ENCODE peak calls at places on chromosomes 6 and 20, in four cellular contexts. Q is NT2/D1, M is HCT116, E is endothelial cell of umbilical vein. W is an unnamed sample.

GRCh38 chr6:82568290-82568993 is 204.8 kb downstream of the TPBG start:
- DNase-seq in M (no peak), Q (no peak), E (no peak), W (no peak)

GRCh38 chr6:100171533-100172321 is 177.7 kb upstream of the MCHR2 start:
- DNase-seq in M (no peak), E (no peak), Q (no peak), W (peak; percentile 90)

GRCh38 chr6:15663057-15663638 is 320 bp upstream of the DTNBP1 start:
- DNase-seq in E (peak; percentile 79), M (peak; percentile 34), Q (no peak), W (no peak)

GRCh38 chr6:164243012-164243610 is 828.6 kb downstream of the QKI start:
- DNase-seq in M (no peak), E (no peak), Q (no peak), W (no peak)

GRCh38 chr20:33731693-33732165 is at the start of gene ZNF341:
- DNase-seq in M (peak; percentile 39), Q (peak; percentile 81), E (peak; percentile 74), W (peak; percentile 72)

GRCh38 chr6:89597988-89598387 is 40.6 kb downstream of the LYRM2 start:
- DNase-seq in E (peak; percentile 11), Q (no peak), M (no peak), W (peak; percentile 76)

GRCh38 chr20:62732766-62733165 is 24.1 kb downstream of the NTSR1 start:
- DNase-seq in E (no peak), M (no peak), Q (no peak), W (no peak)

GRCh38 chr20:62832951-62833391 is 16.1 kb downstream of the COL9A3 start:
- DNase-seq in M (no peak), Q (no peak), E (no peak), W (no peak)

GRCh38 chr6:147195510-147195909 is 8.7 kb upstream of the STXBP5 start:
- DNase-seq in M (no peak), Q (no peak), E (no peak), W (no peak)

GRCh38 chr6:104640141-104640700 is 219.5 kb downstream of the HACE1 start:
- DNase-seq in M (no peak), E (no peak), Q (no peak), W (no peak)

GRCh38 chr6:104642871-104643270 is 216.8 kb downstream of the HACE1 start:
- DNase-seq in M (no peak), E (peak; percentile 31), Q (no peak), W (no peak)

GRCh38 chr6:104639671-104640070 is 220.0 kb downstream of the HACE1 start:
- DNase-seq in E (peak; percentile 26), M (no peak), Q (no peak), W (peak; percentile 30)

GRCh38 chr6:104638841-104639290 is 220.9 kb downstream of the HACE1 start:
- DNase-seq in E (peak; percentile 75), M (no peak), Q (no peak), W (no peak)

GRCh38 chr6:104640761-104641160 is 219.0 kb downstream of the HACE1 start:
- DNase-seq in M (no peak), Q (no peak), E (no peak), W (no peak)
- H3K9ac ChIP-seq in M (no peak overlapping the region), Q (no peak overlapping the region), E (no peak overlapping the region), W (no peak overlapping the region)

DNA sequence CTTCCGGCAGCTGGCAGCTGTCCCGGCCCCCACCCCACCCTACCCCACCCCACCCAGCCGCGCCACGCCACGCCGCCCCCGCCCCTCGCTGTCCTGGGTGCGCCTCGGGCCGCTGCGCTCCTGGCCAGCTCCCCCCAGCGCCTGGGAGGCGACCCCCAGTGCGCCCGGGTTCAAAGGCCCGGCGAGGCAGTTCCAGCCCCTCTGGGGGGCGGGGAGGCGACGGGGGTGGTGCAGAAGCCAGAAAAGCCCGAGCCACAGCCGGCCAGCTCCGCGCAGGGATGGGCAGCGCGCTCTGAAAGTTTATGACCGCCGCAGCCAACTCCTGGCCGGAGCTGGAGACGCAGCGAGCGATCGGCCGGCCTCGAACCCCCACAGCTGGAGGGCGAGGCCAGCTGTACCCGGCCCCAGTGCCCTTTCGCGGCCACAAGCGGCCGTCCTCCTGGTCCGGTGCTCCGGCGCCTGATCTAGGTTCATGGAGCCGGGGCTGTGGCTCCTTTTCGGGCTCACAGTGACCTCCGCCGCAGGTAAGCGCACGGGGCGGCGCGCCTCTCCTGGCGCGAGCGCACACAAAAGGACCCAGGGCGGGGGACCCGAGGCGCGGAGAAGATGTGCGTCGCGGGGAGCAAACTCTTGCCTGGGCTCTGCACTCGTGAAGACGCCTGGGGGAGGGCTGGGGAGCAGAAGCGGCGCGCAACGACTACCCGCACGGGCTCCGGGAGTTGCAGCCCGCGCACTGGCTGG is at the start of gene EDN3:
- DNase-seq in Q (peak; percentile 11), M (no peak), E (no peak), W (peak; percentile 6)
- H3K4me3 ChIP-seq in Q (peak within 1 kb of the TSS; percentile 54), M (no peak within 1 kb of the TSS), E (no peak within 1 kb of the TSS), W (no peak within 1 kb of the TSS)

GRCh38 chr20:48824830-48825550 is 2.8 kb downstream of the PREX1 start:
- DNase-seq in E (peak; percentile 48), Q (no peak), M (no peak), W (no peak)
- H3K9ac ChIP-seq in E (peak overlapping the region; percentile 56), Q (no peak overlapping the region), M (no peak overlapping the region), W (no peak overlapping the region)

GRCh38 chr6:32073066-32073465 is 34.9 kb downstream of the CYP21A2 start:
- DNase-seq in M (no peak), E (no peak), Q (no peak), W (no peak)

GRCh38 chr6:32074996-32075532 is 34.1 kb downstream of the TNXB start:
- DNase-seq in M (no peak), E (no peak), Q (no peak), W (no peak)

GRCh38 chr6:32073613-32074012 is 35.4 kb downstream of the CYP21A2 start:
- DNase-seq in M (no peak), Q (no peak), E (no peak), W (no peak)

GRCh38 chr6:32079566-32080290 is 29.4 kb downstream of the TNXB start:
- DNase-seq in E (no peak), Q (no peak), M (no peak), W (no peak)

GRCh38 chr6:32075781-32076494 is 33.2 kb downstream of the TNXB start:
- DNase-seq in M (no peak), Q (no peak), E (no peak), W (peak; percentile 20)
- H3K4me3 ChIP-seq in M (no peak overlapping the region), Q (no peak overlapping the region), E (no peak overlapping the region), W (no peak overlapping the region)

GRCh38 chr20:52493177-52493711 is 301.7 kb upstream of the ZFP64 start:
- DNase-seq in E (peak; percentile 94), Q (no peak), M (no peak), W (no peak)

GRCh38 chr20:52497731-52498130 is 306.2 kb upstream of the ZFP64 start:
- DNase-seq in Q (no peak), M (no peak), E (peak; percentile 73), W (no peak)

GRCh38 chr20:52490715-52491430 is 299.3 kb upstream of the ZFP64 start:
- DNase-seq in E (peak; percentile 95), M (no peak), Q (no peak), W (peak; percentile 1)

GRCh38 chr20:52496191-52496590 is 304.6 kb upstream of the ZFP64 start:
- DNase-seq in Q (no peak), M (no peak), E (no peak), W (no peak)

DNA sequence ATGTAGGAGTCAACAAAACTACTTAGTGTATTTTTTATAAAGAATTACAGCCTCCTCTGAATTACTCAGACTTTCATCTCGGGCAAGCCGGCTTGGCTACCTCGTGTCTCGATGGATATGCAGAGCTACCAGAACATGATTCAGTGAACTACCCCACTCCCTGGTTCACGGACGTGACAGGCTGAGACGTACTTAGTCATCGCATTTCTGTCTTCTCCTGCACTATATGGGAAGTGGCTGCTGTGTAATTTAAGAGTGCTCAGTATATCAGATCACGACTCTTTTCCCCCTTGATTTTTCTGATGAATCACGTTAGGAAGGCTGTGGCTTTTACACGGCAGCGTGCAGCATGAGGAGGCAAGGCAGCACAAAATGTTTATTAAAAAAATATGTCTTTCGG is 302.7 kb upstream of the ZFP64 start:
- DNase-seq in E (peak; percentile 94), Q (no peak), M (no peak), W (peak; percentile 1)
- H3K9ac ChIP-seq in E (peak overlapping the region; percentile 98), Q (no peak overlapping the region), M (no peak overlapping the region), W (no peak overlapping the region)